ENCODE peak calls at places on chromosomes 2 and 18, in six cellular contexts. One of them, this sample, is unnamed.

GRCh38 chr2:44136186-44136585 is 32.5 kb upstream of the PPM1B start:
- DNase-seq in right lobe of liver: no peak
- DNase-seq in stomach: no peak
- DNase-seq in AG10803: peak; percentile 53
- DNase-seq in fibroblast of pulmonary artery: peak; percentile 45
- DNase-seq in suprapubic skin: no peak
- DNase-seq in this sample: no peak

GRCh38 chr18:80107396-80107795 is 1.7 kb upstream of the ADNP2 start:
- DNase-seq in right lobe of liver: no peak
- DNase-seq in stomach: no peak
- DNase-seq in AG10803: no peak
- DNase-seq in fibroblast of pulmonary artery: no peak
- DNase-seq in suprapubic skin: no peak
- DNase-seq in this sample: no peak

GRCh38 chr18:75070625-75071483 is 138.1 kb downstream of the PTGR3 start:
- DNase-seq in right lobe of liver: no peak
- DNase-seq in stomach: peak; percentile 42
- DNase-seq in AG10803: peak; percentile 61
- DNase-seq in fibroblast of pulmonary artery: peak; percentile 82
- DNase-seq in suprapubic skin: no peak
- DNase-seq in this sample: peak; percentile 74

GRCh38 chr18:9536354-9537152 is 61.2 kb downstream of the RALBP1 start:
- DNase-seq in right lobe of liver: no peak
- DNase-seq in stomach: no peak
- DNase-seq in AG10803: peak; percentile 43
- DNase-seq in fibroblast of pulmonary artery: no peak
- DNase-seq in suprapubic skin: no peak
- DNase-seq in this sample: no peak

GRCh38 chr2:192544371-192544955 is 349.7 kb upstream of the TMEFF2 start:
- DNase-seq in right lobe of liver: no peak
- DNase-seq in stomach: no peak
- DNase-seq in AG10803: no peak
- DNase-seq in fibroblast of pulmonary artery: peak; percentile 57
- DNase-seq in suprapubic skin: no peak
- DNase-seq in this sample: no peak

GRCh38 chr2:100182494-100183355 is 40.3 kb upstream of the AFF3 start:
- DNase-seq in right lobe of liver: no peak
- DNase-seq in stomach: no peak
- DNase-seq in AG10803: peak; percentile 64
- DNase-seq in fibroblast of pulmonary artery: no peak
- DNase-seq in suprapubic skin: no peak
- DNase-seq in this sample: no peak

GRCh38 chr18:63848159-63848558 is 39.3 kb upstream of the SERPINB2 start:
- DNase-seq in right lobe of liver: no peak
- DNase-seq in stomach: no peak
- DNase-seq in AG10803: peak; percentile 75
- DNase-seq in fibroblast of pulmonary artery: peak; percentile 73
- DNase-seq in suprapubic skin: no peak
- DNase-seq in this sample: no peak

GRCh38 chr18:40159141-40160017 is 1795.7 kb upstream of the PIK3C3 start:
- DNase-seq in right lobe of liver: no peak
- DNase-seq in stomach: no peak
- DNase-seq in AG10803: peak; percentile 21
- DNase-seq in fibroblast of pulmonary artery: peak; percentile 78
- DNase-seq in suprapubic skin: no peak
- DNase-seq in this sample: no peak

GRCh38 chr18:39611381-39612090 is 2045.9 kb upstream of the CELF4 start:
- DNase-seq in right lobe of liver: no peak
- DNase-seq in stomach: no peak
- DNase-seq in AG10803: peak; percentile 4
- DNase-seq in fibroblast of pulmonary artery: peak; percentile 39
- DNase-seq in suprapubic skin: no peak
- DNase-seq in this sample: no peak

GRCh38 chr2:239300871-239301742 is 99.7 kb downstream of the HDAC4 start:
- DNase-seq in right lobe of liver: peak; percentile 37
- DNase-seq in stomach: peak; percentile 21
- DNase-seq in AG10803: no peak
- DNase-seq in fibroblast of pulmonary artery: no peak
- DNase-seq in suprapubic skin: peak; percentile 69
- DNase-seq in this sample: no peak

GRCh38 chr2:63856302-63856600 is 14.6 kb downstream of the UGP2 start:
- DNase-seq in right lobe of liver: no peak
- DNase-seq in stomach: no peak
- DNase-seq in AG10803: peak; percentile 17
- DNase-seq in fibroblast of pulmonary artery: no peak
- DNase-seq in suprapubic skin: no peak
- DNase-seq in this sample: no peak

GRCh38 chr2:175619591-175619990 is 382.5 kb downstream of the LNPK start:
- DNase-seq in right lobe of liver: no peak
- DNase-seq in stomach: no peak
- DNase-seq in AG10803: no peak
- DNase-seq in fibroblast of pulmonary artery: no peak
- DNase-seq in suprapubic skin: no peak
- DNase-seq in this sample: no peak

GRCh38 chr2:8636041-8636491 is 45.8 kb upstream of the ID2 start:
- DNase-seq in right lobe of liver: no peak
- DNase-seq in stomach: no peak
- DNase-seq in AG10803: no peak
- DNase-seq in fibroblast of pulmonary artery: peak; percentile 8
- DNase-seq in suprapubic skin: no peak
- DNase-seq in this sample: no peak

GRCh38 chr2:134491796-134492441 is 226.9 kb downstream of the TMEM163 start:
- DNase-seq in right lobe of liver: no peak
- DNase-seq in stomach: peak; percentile 50
- DNase-seq in AG10803: no peak
- DNase-seq in fibroblast of pulmonary artery: no peak
- DNase-seq in suprapubic skin: no peak
- DNase-seq in this sample: no peak

GRCh38 chr2:147829106-147829505 is 15.7 kb upstream of the ACVR2A start:
- DNase-seq in right lobe of liver: no peak
- DNase-seq in stomach: no peak
- DNase-seq in AG10803: peak; percentile 54
- DNase-seq in fibroblast of pulmonary artery: peak; percentile 93
- DNase-seq in suprapubic skin: no peak
- DNase-seq in this sample: no peak

GRCh38 chr2:167140767-167141166 is 252.5 kb downstream of the XIRP2 start:
- DNase-seq in right lobe of liver: no peak
- DNase-seq in stomach: no peak
- DNase-seq in AG10803: peak; percentile 94
- DNase-seq in fibroblast of pulmonary artery: peak; percentile 98
- DNase-seq in suprapubic skin: no peak
- DNase-seq in this sample: no peak

GRCh38 chr2:199480966-199481365 is 23.2 kb upstream of the SATB2 start:
- DNase-seq in right lobe of liver: no peak
- DNase-seq in stomach: no peak
- DNase-seq in AG10803: no peak
- DNase-seq in fibroblast of pulmonary artery: no peak
- DNase-seq in suprapubic skin: no peak
- DNase-seq in this sample: no peak

GRCh38 chr2:45607701-45608100 is 3.4 kb downstream of the SRBD1 start:
- DNase-seq in right lobe of liver: no peak
- DNase-seq in stomach: no peak
- DNase-seq in AG10803: peak; percentile 27
- DNase-seq in fibroblast of pulmonary artery: peak; percentile 42
- DNase-seq in suprapubic skin: no peak
- DNase-seq in this sample: no peak

GRCh38 chr18:37303009-37303408 is 262.6 kb downstream of the CELF4 start:
- DNase-seq in right lobe of liver: no peak
- DNase-seq in stomach: no peak
- DNase-seq in AG10803: no peak
- DNase-seq in fibroblast of pulmonary artery: no peak
- DNase-seq in suprapubic skin: no peak
- DNase-seq in this sample: no peak

GRCh38 chr2:240959941-240960308 is 38.5 kb upstream of the SNED1 start:
- DNase-seq in right lobe of liver: no peak
- DNase-seq in stomach: peak; percentile 22
- DNase-seq in AG10803: no peak
- DNase-seq in fibroblast of pulmonary artery: no peak
- DNase-seq in suprapubic skin: no peak
- DNase-seq in this sample: no peak

GRCh38 chr18:26579941-26580618 is 31.7 kb upstream of the KCTD1 start:
- DNase-seq in right lobe of liver: no peak
- DNase-seq in stomach: peak; percentile 64
- DNase-seq in AG10803: no peak
- DNase-seq in fibroblast of pulmonary artery: peak; percentile 4
- DNase-seq in suprapubic skin: no peak
- DNase-seq in this sample: no peak

GRCh38 chr18:23634692-23635091 is 28.0 kb downstream of the ANKRD29 start:
- DNase-seq in right lobe of liver: no peak
- DNase-seq in stomach: no peak
- DNase-seq in AG10803: no peak
- DNase-seq in fibroblast of pulmonary artery: peak; percentile 27
- DNase-seq in suprapubic skin: no peak
- DNase-seq in this sample: no peak

GRCh38 chr18:75173125-75173432 is 35.9 kb downstream of the PTGR3 start:
- DNase-seq in right lobe of liver: no peak
- DNase-seq in stomach: no peak
- DNase-seq in AG10803: no peak
- DNase-seq in fibroblast of pulmonary artery: peak; percentile 10
- DNase-seq in suprapubic skin: no peak
- DNase-seq in this sample: peak; percentile 88

GRCh38 chr2:3176869-3177255 is 200.8 kb downstream of the EIPR1 start:
- DNase-seq in right lobe of liver: no peak
- DNase-seq in stomach: no peak
- DNase-seq in AG10803: no peak
- DNase-seq in fibroblast of pulmonary artery: no peak
- DNase-seq in suprapubic skin: peak; percentile 66
- DNase-seq in this sample: no peak

GRCh38 chr18:44844486-44844885 is 163.8 kb downstream of the SETBP1 start:
- DNase-seq in right lobe of liver: no peak
- DNase-seq in stomach: no peak
- DNase-seq in AG10803: no peak
- DNase-seq in fibroblast of pulmonary artery: no peak
- DNase-seq in suprapubic skin: no peak
- DNase-seq in this sample: no peak

GRCh38 chr2:157971702-157972101 is 95.6 kb upstream of the ACVR1 start:
- DNase-seq in right lobe of liver: no peak
- DNase-seq in stomach: no peak
- DNase-seq in AG10803: no peak
- DNase-seq in fibroblast of pulmonary artery: no peak
- DNase-seq in suprapubic skin: no peak
- DNase-seq in this sample: no peak
- TF ChIP-seq CTCF in right lobe of liver: no peak
- TF ChIP-seq CTCF in stomach: no peak
- TF ChIP-seq CTCF in AG10803: no peak
- TF ChIP-seq CTCF in fibroblast of pulmonary artery: no peak
- TF ChIP-seq CTCF in suprapubic skin: no peak
- TF ChIP-seq CTCF in this sample: no peak

GRCh38 chr2:229348135-229348534 is 77.0 kb upstream of the PID1 start:
- DNase-seq in right lobe of liver: no peak
- DNase-seq in stomach: no peak
- DNase-seq in AG10803: peak; percentile 90
- DNase-seq in fibroblast of pulmonary artery: peak; percentile 43
- DNase-seq in suprapubic skin: no peak
- DNase-seq in this sample: no peak
- TF ChIP-seq CTCF in right lobe of liver: no peak
- TF ChIP-seq CTCF in stomach: no peak
- TF ChIP-seq CTCF in AG10803: no peak
- TF ChIP-seq CTCF in fibroblast of pulmonary artery: no peak
- TF ChIP-seq CTCF in suprapubic skin: no peak
- TF ChIP-seq CTCF in this sample: no peak

DNA sequence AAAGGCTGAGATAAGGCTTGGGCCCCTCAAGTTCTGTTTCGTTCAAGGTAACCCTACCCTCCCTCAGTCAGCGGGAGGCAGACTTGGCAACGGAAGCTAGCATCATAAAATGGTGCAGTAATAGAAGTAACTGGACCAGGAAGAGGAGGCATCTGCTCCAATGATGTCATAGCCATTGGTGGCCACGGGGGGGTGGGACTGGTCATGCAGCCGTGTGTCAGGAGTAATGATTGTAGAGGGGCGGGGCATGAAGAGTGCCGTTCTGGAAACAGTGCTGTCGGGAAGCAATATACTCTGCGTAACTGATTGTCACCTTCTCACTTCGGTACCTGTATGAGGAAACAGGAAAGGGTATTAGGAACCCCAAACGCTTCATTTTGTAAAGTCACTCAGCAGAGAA is 6.9 kb upstream of the POLR2D start:
- DNase-seq in right lobe of liver: no peak
- DNase-seq in stomach: no peak
- DNase-seq in AG10803: no peak
- DNase-seq in fibroblast of pulmonary artery: no peak
- DNase-seq in suprapubic skin: no peak
- DNase-seq in this sample: no peak
- TF ChIP-seq CTCF in right lobe of liver: no peak
- TF ChIP-seq CTCF in stomach: no peak
- TF ChIP-seq CTCF in AG10803: no peak
- TF ChIP-seq CTCF in fibroblast of pulmonary artery: no peak
- TF ChIP-seq CTCF in suprapubic skin: no peak
- TF ChIP-seq CTCF in this sample: peak; percentile 5

DNA sequence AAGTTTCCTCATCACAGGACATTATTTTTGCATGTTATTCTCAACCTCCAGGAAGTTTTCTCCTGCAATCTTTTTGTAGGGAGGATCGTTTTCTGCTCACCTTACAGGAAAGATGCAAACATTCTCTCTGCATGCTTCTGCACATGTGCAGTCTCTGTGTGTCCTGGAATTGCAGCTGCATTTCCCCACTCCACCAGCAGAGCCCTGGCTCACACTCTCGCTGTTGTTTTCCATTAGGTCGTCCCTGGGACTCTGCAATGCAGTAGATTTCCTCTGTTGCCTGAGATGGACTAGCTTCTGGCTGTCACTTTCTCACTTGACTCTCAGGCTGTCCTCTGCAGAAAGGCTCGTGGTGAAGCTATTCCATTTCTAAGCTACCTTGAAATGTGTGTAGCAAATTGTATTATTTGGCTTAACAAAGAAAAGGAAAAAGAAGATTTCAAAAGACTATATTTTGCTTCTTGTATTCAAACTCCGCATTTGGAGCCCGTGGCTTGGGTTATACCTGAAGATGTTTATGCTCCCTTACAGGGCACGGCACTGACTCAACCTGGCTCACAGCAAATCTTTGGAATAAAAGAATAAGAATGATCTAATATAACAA is 346.7 kb downstream of the RAD51AP2 start:
- DNase-seq in right lobe of liver: no peak
- DNase-seq in stomach: peak; percentile 27
- DNase-seq in AG10803: peak; percentile 13
- DNase-seq in fibroblast of pulmonary artery: peak; percentile 13
- DNase-seq in suprapubic skin: no peak
- DNase-seq in this sample: no peak
- TF ChIP-seq CTCF in right lobe of liver: peak; percentile 60
- TF ChIP-seq CTCF in stomach: no peak
- TF ChIP-seq CTCF in AG10803: peak; percentile 61
- TF ChIP-seq CTCF in fibroblast of pulmonary artery: peak; percentile 36
- TF ChIP-seq CTCF in suprapubic skin: peak; percentile 68
- TF ChIP-seq CTCF in this sample: peak; percentile 38

GRCh38 chr2:204428675-204429074 is 116.6 kb upstream of the PARD3B start:
- DNase-seq in right lobe of liver: no peak
- DNase-seq in stomach: no peak
- DNase-seq in AG10803: no peak
- DNase-seq in fibroblast of pulmonary artery: no peak
- DNase-seq in suprapubic skin: no peak
- DNase-seq in this sample: no peak
- TF ChIP-seq CTCF in right lobe of liver: no peak
- TF ChIP-seq CTCF in stomach: no peak
- TF ChIP-seq CTCF in AG10803: no peak
- TF ChIP-seq CTCF in fibroblast of pulmonary artery: no peak
- TF ChIP-seq CTCF in suprapubic skin: no peak
- TF ChIP-seq CTCF in this sample: no peak